ENCODE peak calls at places on chromosomes 5 and 9, in ten cellular contexts. T, V, O, F, K, N, Y, L, J and S are unnamed samples.

GRCh38 chr9:97670586-97670985 is 26.6 kb downstream of the XPA start:
- DNase-seq in T (no peak), V (no peak), O (no peak), F (no peak), K (no peak), N (no peak), Y (no peak), L (no peak), J (no peak), S (no peak)

GRCh38 chr5:62922191-62922590 is 343.6 kb downstream of the LRRC70 start:
- DNase-seq in T (peak), V (no peak), O (no peak), F (no peak), K (no peak), N (no peak), Y (no peak), L (no peak), J (no peak), S (no peak)

GRCh38 chr5:169100735-169101075 is 200.2 kb downstream of the SLIT3 start:
- DNase-seq in T (no peak), V (no peak), O (no peak), F (no peak), K (peak), N (peak), Y (no peak), L (peak), J (no peak), S (peak)

GRCh38 chr5:174571662-174572397 is 152.6 kb upstream of the MSX2 start:
- DNase-seq in T (no peak), V (no peak), O (peak), F (peak), K (peak), N (peak), Y (no peak), L (peak), J (no peak), S (peak)

GRCh38 chr9:12846035-12846434 is 71.2 kb downstream of the LURAP1L start:
- DNase-seq in T (no peak), V (no peak), O (no peak), F (no peak), K (no peak), N (no peak), Y (no peak), L (peak), J (no peak), S (no peak)

GRCh38 chr5:14922456-14922855 is 50.9 kb upstream of the ANKH start:
- DNase-seq in T (no peak), V (no peak), O (no peak), F (no peak), K (no peak), N (no peak), Y (peak), L (no peak), J (no peak), S (no peak)

GRCh38 chr9:2291980-2292704 is 277.0 kb downstream of the SMARCA2 start:
- DNase-seq in T (no peak), V (no peak), O (no peak), F (no peak), K (peak), N (peak), Y (peak), L (peak), J (no peak), S (peak)

GRCh38 chr9:81759680-81760215 is 70.4 kb upstream of the TLE1 start:
- DNase-seq in T (peak), V (no peak), O (peak), F (peak), K (peak), N (peak), Y (no peak), L (peak), J (no peak), S (peak)

GRCh38 chr9:108850293-108850897 is 5.4 kb downstream of the ACTL7B start:
- DNase-seq in T (peak), V (no peak), O (peak), F (no peak), K (no peak), N (peak), Y (no peak), L (peak), J (no peak), S (peak)

GRCh38 chr9:138015021-138015829 is 137.6 kb downstream of the CACNA1B start:
- DNase-seq in T (no peak), V (no peak), O (no peak), F (no peak), K (no peak), N (no peak), Y (peak), L (no peak), J (no peak), S (no peak)

GRCh38 chr5:91384671-91385430 is 1.7 kb upstream of the ARRDC3 start:
- DNase-seq in T (peak), V (no peak), O (peak), F (peak), K (no peak), N (peak), Y (peak), L (peak), J (no peak), S (peak)

GRCh38 chr9:14365667-14366066 is 51.7 kb upstream of the NFIB start:
- DNase-seq in T (no peak), V (no peak), O (peak), F (no peak), K (no peak), N (no peak), Y (no peak), L (peak), J (no peak), S (no peak)

GRCh38 chr9:84076359-84076758 is 95.8 kb downstream of the RMI1 start:
- DNase-seq in T (no peak), V (no peak), O (no peak), F (no peak), K (no peak), N (no peak), Y (no peak), L (no peak), J (no peak), S (no peak)

GRCh38 chr9:114156658-114157421 is 1.5 kb downstream of the COL27A1 start:
- DNase-seq in T (peak), V (peak), O (peak), F (no peak), K (peak), N (peak), Y (no peak), L (peak), J (no peak), S (peak)

GRCh38 chr5:17087035-17087434 is 130.4 kb upstream of the BASP1 start:
- DNase-seq in T (no peak), V (no peak), O (peak), F (peak), K (no peak), N (peak), Y (no peak), L (no peak), J (no peak), S (no peak)

GRCh38 chr9:121656941-121657340 is 5.5 kb downstream of the DAB2IP start:
- DNase-seq in T (no peak), V (no peak), O (no peak), F (no peak), K (no peak), N (no peak), Y (no peak), L (no peak), J (no peak), S (no peak)

GRCh38 chr5:132859889-132860437 is 6.3 kb downstream of the GDF9 start:
- DNase-seq in T (no peak), V (no peak), O (peak), F (no peak), K (no peak), N (peak), Y (no peak), L (no peak), J (no peak), S (peak)

GRCh38 chr9:20189871-20190270 is 401.0 kb upstream of the SLC24A2 start:
- DNase-seq in T (no peak), V (no peak), O (no peak), F (no peak), K (no peak), N (no peak), Y (no peak), L (no peak), J (no peak), S (no peak)

GRCh38 chr5:126100767-126101166 is 322.4 kb upstream of the GRAMD2B start:
- DNase-seq in T (no peak), V (no peak), O (no peak), F (no peak), K (no peak), N (peak), Y (no peak), L (peak), J (no peak), S (no peak)

GRCh38 chr9:133791069-133791468 is 52.9 kb upstream of the SARDH start:
- DNase-seq in T (no peak), V (no peak), O (no peak), F (no peak), K (no peak), N (no peak), Y (no peak), L (no peak), J (no peak), S (no peak)

GRCh38 chr9:105441761-105442160 is 6.1 kb upstream of the FSD1L start:
- DNase-seq in T (no peak), V (no peak), O (no peak), F (no peak), K (no peak), N (no peak), Y (no peak), L (no peak), J (no peak), S (no peak)

GRCh38 chr9:130640681-130641080 is 23.7 kb upstream of the PRDM12 start:
- DNase-seq in T (no peak), V (no peak), O (no peak), F (no peak), K (no peak), N (no peak), Y (no peak), L (no peak), J (no peak), S (no peak)

GRCh38 chr9:121201045-121201737 is 478 bp downstream of the RAB14 start:
- DNase-seq in T (no peak), V (peak), O (no peak), F (no peak), K (peak), N (peak), Y (no peak), L (peak), J (peak), S (peak)

GRCh38 chr5:83377131-83377865 is 94.2 kb upstream of the VCAN start:
- DNase-seq in T (no peak), V (no peak), O (peak), F (peak), K (peak), N (peak), Y (no peak), L (peak), J (no peak), S (peak)

GRCh38 chr9:135283621-135284020 is 196.0 kb upstream of the PPP1R26 start:
- DNase-seq in T (no peak), V (no peak), O (no peak), F (no peak), K (no peak), N (no peak), Y (no peak), L (no peak), J (no peak), S (no peak)